ENCODE peak calls at places on chromosomes 7 and 10, in four cellular contexts. I, H, X and C are unnamed samples.

GRCh38 chr7:29193316-29194205 is 1.0 kb upstream of the CHN2 start:
- DNase-seq in X (no peak), I (no peak), H (no peak), C (peak; percentile 6)

GRCh38 chr7:85685901-85686300 is 499.0 kb upstream of the SEMA3D start:
- DNase-seq in X (no peak), I (no peak), H (no peak), C (no peak)

GRCh38 chr7:82549616-82550285 is 106.2 kb upstream of the CACNA2D1 start:
- DNase-seq in I (no peak), X (no peak), H (no peak), C (no peak)

GRCh38 chr10:14705548-14706234 is 69.0 kb downstream of the FAM107B start:
- DNase-seq in H (no peak), I (no peak), X (no peak), C (no peak)

GRCh38 chr10:132677905-132678298 is 108.0 kb downstream of the NKX6-2 start:
- DNase-seq in I (no peak), H (no peak), X (peak; percentile 1), C (no peak)

GRCh38 chr7:73976761-73977625 is 51.0 kb upstream of the ELN start:
- DNase-seq in I (no peak), X (no peak), H (no peak), C (no peak)

GRCh38 chr10:77685494-77685893 is 47.9 kb upstream of the KCNMA1 start:
- DNase-seq in H (no peak), I (no peak), X (no peak), C (no peak)

GRCh38 chr7:128909605-128910568 is 622 bp downstream of the KCP start:
- DNase-seq in I (peak; percentile 10), H (no peak), X (no peak), C (no peak)

GRCh38 chr10:80699602-80700039 is 161.9 kb downstream of the SH2D4B start:
- DNase-seq in X (peak; percentile 55), I (peak; percentile 20), H (peak; percentile 40), C (peak; percentile 44)

GRCh38 chr7:116182023-116182422 is 28.3 kb upstream of the TES start:
- DNase-seq in H (no peak), I (no peak), X (no peak), C (no peak)

GRCh38 chr10:87658858-87659555 is 671 bp upstream of the PAPSS2 start:
- DNase-seq in X (no peak), I (no peak), H (no peak), C (no peak)

GRCh38 chr7:74230446-74231231 is 20.8 kb downstream of the LAT2 start:
- DNase-seq in I (no peak), H (no peak), X (no peak), C (no peak)

GRCh38 chr10:1737222-1738061 is at the start of gene ADARB2:
- DNase-seq in X (no peak), I (no peak), H (peak; percentile 20), C (peak; percentile 75)

GRCh38 chr10:78263521-78263988 is 229.9 kb downstream of the RPS24 start:
- DNase-seq in H (peak; percentile 72), X (no peak), I (no peak), C (peak; percentile 62)

GRCh38 chr10:114925675-114926204 is 12.3 kb upstream of the TRUB1 start:
- DNase-seq in X (no peak), H (no peak), I (no peak), C (no peak)

GRCh38 chr7:87231243-87231642 is 11.7 kb upstream of the TMEM243 start:
- DNase-seq in H (no peak), X (no peak), I (no peak), C (no peak)

GRCh38 chr7:20228654-20229053 is 11.5 kb upstream of the MACC1 start:
- DNase-seq in I (no peak), X (no peak), H (no peak), C (no peak)

GRCh38 chr10:18683427-18683826 is 24.2 kb downstream of the ARL5B start:
- DNase-seq in H (no peak), I (no peak), X (no peak), C (no peak)

GRCh38 chr7:111168182-111168581 is 77.3 kb downstream of the LRRN3 start:
- DNase-seq in X (no peak), H (no peak), I (no peak), C (no peak)

GRCh38 chr7:2508327-2509231 is 11.0 kb upstream of the LFNG start:
- DNase-seq in X (no peak), H (no peak), I (no peak), C (no peak)

GRCh38 chr7:125033506-125033905 is 103.9 kb upstream of the POT1 start:
- DNase-seq in I (no peak), H (no peak), X (no peak), C (no peak)

GRCh38 chr10:48227213-48227612 is 47.3 kb downstream of the FRMPD2 start:
- DNase-seq in I (no peak), H (no peak), X (no peak), C (no peak)

GRCh38 chr10:79402951-79403350 is 42.5 kb downstream of the ZCCHC24 start:
- DNase-seq in I (no peak), H (no peak), X (peak; percentile 31), C (no peak)

GRCh38 chr7:27992092-27992491 is 188.5 kb downstream of the JAZF1 start:
- DNase-seq in I (no peak), H (no peak), X (no peak), C (no peak)

DNA sequence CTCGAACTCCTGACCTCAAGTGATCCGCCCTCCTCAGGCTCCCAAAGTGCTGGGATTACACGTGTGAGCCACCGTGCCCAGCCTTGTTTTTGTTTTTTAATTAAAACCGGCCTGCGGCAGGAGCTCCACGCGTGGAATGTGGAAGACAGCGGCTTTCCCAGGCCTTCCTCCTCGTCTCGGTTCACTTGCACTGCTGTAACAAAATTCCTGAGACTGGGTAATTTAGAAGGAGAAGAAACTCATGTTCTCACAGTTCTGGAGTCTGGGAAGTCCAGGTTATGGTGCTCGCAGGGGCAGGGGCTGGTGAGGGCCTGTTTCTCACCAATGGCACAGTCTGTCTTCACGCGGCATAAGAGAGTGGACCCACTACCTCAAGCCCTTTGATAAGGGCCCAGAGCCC is 14.4 kb upstream of the CRYGN start:
- DNase-seq in X (peak; percentile 10), H (no peak), I (no peak), C (no peak)
- H3K27ac ChIP-seq in X (no peak overlapping the region), H (no peak overlapping the region), I (no peak overlapping the region), C (no peak overlapping the region)

DNA sequence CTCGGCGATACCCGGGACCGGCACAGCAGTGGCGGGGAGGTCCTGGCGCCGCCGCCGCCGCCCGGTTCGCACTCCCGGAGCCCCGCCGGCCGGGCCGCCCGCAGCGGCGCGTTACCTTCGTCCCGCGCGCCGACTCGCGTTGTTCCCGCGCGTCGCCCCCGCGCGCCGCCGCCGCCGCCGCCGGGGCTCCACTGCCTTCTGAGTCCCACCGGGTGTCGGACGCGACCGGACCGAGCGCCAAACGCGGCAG is at the start of gene EZH2:
- DNase-seq in X (no peak), I (no peak), H (no peak), C (peak; percentile 92)
- H3K27ac ChIP-seq in X (peak within 1 kb of the TSS; percentile 90), I (peak within 1 kb of the TSS; percentile 52), H (peak within 1 kb of the TSS; percentile 3), C (peak within 1 kb of the TSS; percentile 70)

GRCh38 chr7:100107125-100107737 is 5.8 kb downstream of the AP4M1 start:
- DNase-seq in H (no peak), I (no peak), X (no peak), C (no peak)
- H3K27ac ChIP-seq in H (no peak overlapping the region), I (no peak overlapping the region), X (no peak overlapping the region), C (no peak overlapping the region)

GRCh38 chr10:97150616-97151015 is 35.1 kb downstream of the SLIT1 start:
- DNase-seq in H (no peak), I (no peak), X (no peak), C (no peak)
- H3K27ac ChIP-seq in H (no peak overlapping the region), I (no peak overlapping the region), X (no peak overlapping the region), C (no peak overlapping the region)

GRCh38 chr10:71850021-71850744 is 868 bp downstream of the PSAP start:
- DNase-seq in H (no peak), X (no peak), I (no peak), C (no peak)
- H3K27ac ChIP-seq in H (peak overlapping the region; percentile 99), X (peak overlapping the region; percentile 92), I (peak overlapping the region; percentile 87), C (peak overlapping the region; percentile 100)

GRCh38 chr10:6195376-6195775 is 7.4 kb upstream of the PFKFB3 start:
- DNase-seq in I (no peak), H (no peak), X (no peak), C (no peak)
- H3K27ac ChIP-seq in I (no peak overlapping the region), H (peak overlapping the region; percentile 11), X (peak overlapping the region; percentile 81), C (peak overlapping the region; percentile 49)

GRCh38 chr7:80873140-80873539 is 45.7 kb downstream of the SEMA3C start:
- DNase-seq in I (no peak), X (no peak), H (no peak), C (no peak)

GRCh38 chr7:80870806-80871205 is 48.0 kb downstream of the SEMA3C start:
- DNase-seq in H (no peak), I (no peak), X (no peak), C (no peak)

GRCh38 chr7:80869821-80870751 is 48.8 kb downstream of the SEMA3C start:
- DNase-seq in H (no peak), I (no peak), X (no peak), C (no peak)

DNA sequence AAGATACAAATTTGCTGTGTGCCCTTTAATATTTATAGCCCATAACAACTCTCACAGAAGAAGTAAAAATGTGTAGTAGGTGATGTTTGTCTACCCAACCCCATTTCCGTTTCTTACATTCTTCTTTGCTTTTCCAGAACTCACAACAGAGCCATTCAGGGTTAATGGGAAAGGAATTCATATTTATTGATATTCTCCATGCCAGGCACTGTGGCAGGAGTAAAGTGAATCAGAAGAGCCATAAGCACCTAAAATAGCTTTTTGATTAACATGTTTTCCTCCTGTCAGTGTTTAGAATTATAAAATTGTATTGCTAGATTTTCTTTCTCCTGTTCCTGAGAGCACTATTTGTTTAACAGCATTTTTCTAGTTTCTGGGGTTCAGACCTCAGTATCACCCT is 49.5 kb downstream of the SEMA3C start:
- DNase-seq in I (no peak), X (no peak), H (no peak), C (no peak)
- H3K27ac ChIP-seq in I (no peak overlapping the region), X (no peak overlapping the region), H (no peak overlapping the region), C (no peak overlapping the region)

GRCh38 chr10:106648534-106649481 is 515.7 kb downstream of the SORCS1 start:
- DNase-seq in X (no peak), I (no peak), H (no peak), C (no peak)
- H3K27ac ChIP-seq in X (no peak overlapping the region), I (no peak overlapping the region), H (no peak overlapping the region), C (no peak overlapping the region)

GRCh38 chr10:89296227-89296648 is 5.6 kb upstream of the IFIT2 start:
- DNase-seq in X (no peak), I (peak; percentile 46), H (no peak), C (peak; percentile 41)

GRCh38 chr10:89297791-89298190 is 4.1 kb upstream of the IFIT2 start:
- DNase-seq in X (no peak), H (no peak), I (no peak), C (no peak)

GRCh38 chr10:89297356-89297755 is 4.5 kb upstream of the IFIT2 start:
- DNase-seq in H (no peak), I (no peak), X (no peak), C (no peak)

GRCh38 chr10:89295597-89295996 is 6.2 kb upstream of the IFIT2 start:
- DNase-seq in I (peak; percentile 66), X (no peak), H (no peak), C (no peak)

DNA sequence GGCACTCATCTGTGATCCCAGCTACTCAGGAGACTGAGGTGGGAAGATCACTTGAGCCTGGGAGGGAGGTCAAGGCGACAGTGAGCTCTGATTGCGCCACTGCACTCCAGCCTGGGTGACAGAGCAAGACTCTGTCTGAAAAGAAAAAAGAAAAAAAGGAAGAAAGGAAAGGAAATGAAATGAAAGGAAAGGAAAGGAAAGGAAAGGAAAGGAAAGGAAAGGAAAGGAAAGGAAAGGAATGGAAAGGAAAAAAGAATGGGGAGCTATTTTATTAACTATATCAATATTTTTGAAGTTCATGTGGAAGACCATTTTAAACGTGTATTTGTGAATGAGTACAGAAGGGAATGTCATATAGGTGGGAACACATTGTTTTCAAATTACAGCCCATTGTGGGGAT is 7.0 kb upstream of the IFIT2 start:
- DNase-seq in H (no peak), I (no peak), X (no peak), C (no peak)
- H3K27ac ChIP-seq in H (no peak overlapping the region), I (no peak overlapping the region), X (peak overlapping the region; percentile 73), C (no peak overlapping the region)